ENCODE peak calls at places on chromosomes 2 and 18, in seven cellular contexts. W is HFFc6, H is PC-9, X is astrocyte of the spinal cord, C is left ventricle myocardium inferior, G is HCT116, P is right atrium auricular region. N is an unnamed sample.

GRCh38 chr2:67733517-67733916 is 329.3 kb downstream of the C1D start:
- DNase-seq in W (no peak), H (peak; percentile 28), X (peak; percentile 14), C (no peak), G (peak; percentile 12), P (no peak), N (peak; percentile 38)

GRCh38 chr2:181456660-181457120 is 496 bp upstream of the ITGA4 start:
- DNase-seq in W (no peak), H (no peak), X (no peak), C (peak; percentile 36), G (no peak), P (no peak), N (peak; percentile 31)

GRCh38 chr18:10142496-10143160 is 228.8 kb downstream of the VAPA start:
- DNase-seq in W (no peak), H (no peak), X (peak; percentile 32), C (no peak), G (no peak), P (peak; percentile 60), N (peak; percentile 33)

GRCh38 chr2:86330015-86330414 is 7.4 kb downstream of the REEP1 start:
- DNase-seq in W (no peak), H (no peak), X (no peak), C (no peak), G (no peak), P (no peak), N (no peak)

GRCh38 chr2:151869296-151869695 is 41.1 kb upstream of the ARL5A start:
- DNase-seq in W (no peak), H (no peak), X (no peak), C (no peak), G (no peak), P (no peak), N (no peak)

GRCh38 chr2:100842241-100842922 is 22.4 kb downstream of the NPAS2 start:
- DNase-seq in W (no peak), H (no peak), X (no peak), C (no peak), G (no peak), P (no peak), N (no peak)

GRCh38 chr2:44441200-44441599 is 79.5 kb downstream of the CAMKMT start:
- DNase-seq in W (no peak), H (no peak), X (no peak), C (no peak), G (no peak), P (no peak), N (no peak)

GRCh38 chr18:63189817-63190216 is 129.8 kb downstream of the BCL2 start:
- DNase-seq in W (no peak), H (no peak), X (no peak), C (no peak), G (no peak), P (no peak), N (no peak)

GRCh38 chr2:60728855-60729254 is 27.2 kb upstream of the PAPOLG start:
- DNase-seq in W (no peak), H (no peak), X (no peak), C (no peak), G (no peak), P (no peak), N (no peak)

GRCh38 chr2:133859578-133859977 is 291.3 kb upstream of the NCKAP5 start:
- DNase-seq in W (no peak), H (no peak), X (no peak), C (no peak), G (no peak), P (no peak), N (no peak)
- TF ChIP-seq CTCF in W (no peak), H (no peak), X (no peak), C (no peak), G (no peak), P (no peak), N (no peak)

GRCh38 chr2:140893685-140894084 is 1237.1 kb downstream of the LRP1B start:
- DNase-seq in W (no peak), H (no peak), X (peak; percentile 69), C (no peak), G (no peak), P (no peak), N (peak; percentile 60)

GRCh38 chr2:140892911-140893637 is 1237.7 kb downstream of the LRP1B start:
- DNase-seq in W (no peak), H (no peak), X (peak; percentile 5), C (no peak), G (no peak), P (no peak), N (no peak)

GRCh38 chr2:140892429-140892828 is 1238.4 kb downstream of the LRP1B start:
- DNase-seq in W (no peak), H (no peak), X (peak; percentile 8), C (no peak), G (no peak), P (no peak), N (no peak)

GRCh38 chr2:140895378-140895777 is 1235.4 kb downstream of the LRP1B start:
- DNase-seq in W (no peak), H (no peak), X (no peak), C (no peak), G (no peak), P (no peak), N (no peak)

GRCh38 chr2:140891614-140892212 is 1239.1 kb downstream of the LRP1B start:
- DNase-seq in W (no peak), H (no peak), X (no peak), C (no peak), G (no peak), P (no peak), N (no peak)
- TF ChIP-seq CTCF in W (no peak), H (no peak), X (peak; percentile 23), C (no peak), G (no peak), P (no peak), N (peak; percentile 25)

GRCh38 chr2:173021939-173022371 is 53.7 kb upstream of the MAP3K20 start:
- DNase-seq in W (peak; percentile 29), H (peak; percentile 81), X (peak; percentile 39), C (peak; percentile 59), G (no peak), P (no peak), N (peak; percentile 22)
- TF ChIP-seq CTCF in W (peak; percentile 76), H (peak; percentile 93), X (peak; percentile 42), C (peak; percentile 56), G (peak; percentile 58), P (no peak), N (peak; percentile 65)

DNA sequence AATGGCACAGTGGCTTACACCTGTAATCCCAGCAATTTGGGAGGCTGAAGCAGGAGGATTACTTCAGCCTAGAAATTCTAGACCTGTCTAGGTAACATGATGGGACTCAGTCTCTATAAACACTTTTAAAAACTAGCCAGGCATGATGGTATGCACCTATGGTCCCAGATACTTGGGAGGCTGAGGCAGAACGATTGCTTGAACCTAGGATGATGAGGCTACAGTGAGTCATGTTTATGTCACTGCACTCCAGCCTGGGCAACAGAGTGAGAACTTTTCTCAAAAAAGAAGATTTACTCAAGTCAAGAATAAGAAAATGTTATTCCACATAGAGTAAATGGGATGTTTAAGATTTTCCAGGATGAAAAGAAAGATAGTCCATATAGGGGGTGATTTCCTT is 158.6 kb downstream of the HNMT start:
- DNase-seq in W (no peak), H (peak; percentile 41), X (no peak), C (no peak), G (no peak), P (no peak), N (no peak)
- TF ChIP-seq CTCF in W (no peak), H (no peak), X (no peak), C (no peak), G (no peak), P (no peak), N (no peak)

DNA sequence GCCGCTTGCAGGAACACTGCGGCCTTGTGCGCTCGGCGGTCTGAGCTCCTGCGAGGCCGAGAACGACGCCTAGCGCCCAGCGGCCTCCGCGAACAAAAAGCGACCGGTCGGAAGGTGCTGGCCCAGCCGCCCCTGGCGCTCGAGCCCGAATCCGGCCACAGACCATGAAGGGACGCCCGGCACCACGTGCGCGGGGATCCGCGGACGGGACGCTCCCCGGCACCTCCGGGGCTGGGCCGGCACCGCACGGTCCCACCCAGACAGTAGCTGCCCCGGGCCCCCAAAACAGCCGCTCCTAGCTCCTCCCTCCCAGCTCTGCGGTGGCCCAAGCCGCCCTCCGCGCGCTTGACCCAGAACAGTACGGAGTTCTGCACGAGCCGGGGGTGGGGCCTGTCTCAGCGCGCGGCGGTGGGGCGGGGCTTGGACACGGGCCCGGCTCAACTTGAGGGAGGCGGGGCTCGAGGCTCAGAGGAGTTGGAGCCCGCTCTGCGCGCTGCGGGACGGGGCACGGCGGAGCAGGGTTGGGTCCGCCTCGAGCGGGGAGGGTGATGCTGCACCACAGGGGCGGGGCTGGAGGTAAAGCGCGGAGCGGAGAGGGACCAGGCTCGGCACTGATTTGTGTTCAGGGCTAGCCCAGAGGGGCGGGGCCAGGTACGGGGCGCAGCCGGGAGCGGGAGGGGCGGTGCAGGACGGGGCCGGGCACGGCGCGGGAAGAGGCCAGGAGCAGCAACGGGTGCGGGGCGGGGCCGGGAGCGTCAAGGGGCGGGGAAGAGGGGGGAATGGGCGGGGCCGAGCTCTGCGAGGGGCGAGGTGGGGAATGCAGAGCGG is 538 bp upstream of the IMPA2 start:
- DNase-seq in W (peak; percentile 97), H (peak; percentile 95), X (peak; percentile 98), C (peak; percentile 98), G (peak; percentile 93), P (peak; percentile 97), N (peak; percentile 92)
- TF ChIP-seq CTCF in W (no peak), H (no peak), X (no peak), C (peak; percentile 12), G (no peak), P (no peak), N (peak; percentile 20)

GRCh38 chr2:160473508-160474318 is 19.9 kb downstream of the RBMS1 start:
- DNase-seq in W (no peak), H (no peak), X (no peak), C (no peak), G (no peak), P (no peak), N (no peak)

GRCh38 chr2:160474891-160475795 is 18.5 kb downstream of the RBMS1 start:
- DNase-seq in W (no peak), H (no peak), X (no peak), C (no peak), G (no peak), P (no peak), N (no peak)

GRCh38 chr2:160471950-160472349 is 21.7 kb downstream of the RBMS1 start:
- DNase-seq in W (no peak), H (no peak), X (no peak), C (no peak), G (no peak), P (no peak), N (no peak)

GRCh38 chr2:160472839-160473251 is 20.8 kb downstream of the RBMS1 start:
- DNase-seq in W (peak; percentile 46), H (no peak), X (peak; percentile 64), C (no peak), G (no peak), P (no peak), N (peak; percentile 24)

DNA sequence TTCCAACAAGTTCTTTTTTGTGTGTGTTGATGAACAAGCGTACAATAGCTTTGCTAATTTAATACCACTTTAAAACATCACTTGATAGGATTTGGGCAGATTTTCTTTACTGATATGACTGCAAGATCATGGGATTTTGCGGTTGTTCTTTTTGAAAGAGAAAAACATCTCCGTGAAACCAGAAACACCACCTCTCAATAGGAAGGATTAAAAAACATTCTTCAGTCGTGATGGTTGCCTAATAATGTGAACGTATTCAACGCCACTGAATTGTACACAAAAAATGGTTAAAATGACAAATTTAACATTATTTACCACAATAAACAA is 19.3 kb downstream of the RBMS1 start:
- DNase-seq in W (no peak), H (no peak), X (no peak), C (no peak), G (no peak), P (no peak), N (no peak)
- TF ChIP-seq CTCF in W (no peak), H (no peak), X (no peak), C (no peak), G (no peak), P (no peak), N (no peak)

GRCh38 chr2:127643698-127644660 is 2.0 kb upstream of the GPR17 start:
- DNase-seq in W (no peak), H (no peak), X (no peak), C (no peak), G (no peak), P (no peak), N (no peak)
- TF ChIP-seq CTCF in W (peak; percentile 52), H (no peak), X (no peak), C (peak; percentile 32), G (no peak), P (no peak), N (peak; percentile 9)

N was measured in brain microvascular endothelial cell.